ENCODE peak calls at places on chromosomes 6 and 20, in seven cellular contexts. Z is stimulated activated naive CD4-positive, alpha-beta T cell; H is Calu3; L is endothelial cell; Q is D341Med; J is IMR-90; D is HS-27A. C is an unnamed sample.

GRCh38 chr6:74256387-74257180 is 560.6 kb downstream of the CD109 start:
- DNase-seq in Z (no peak), H (peak), L (no peak), Q (no peak), J (peak), D (no peak), C (no peak)

GRCh38 chr20:62356143-62356947 is 10.8 kb downstream of the LAMA5 start:
- DNase-seq in Z (no peak), H (no peak), L (no peak), Q (no peak), J (no peak), D (no peak), C (no peak)

GRCh38 chr6:150686566-150686965 is 86.9 kb downstream of the PLEKHG1 start:
- DNase-seq in Z (no peak), H (no peak), L (no peak), Q (no peak), J (no peak), D (no peak), C (no peak)

GRCh38 chr6:5173862-5174643 is 86.7 kb downstream of the LYRM4 start:
- DNase-seq in Z (peak), H (no peak), L (no peak), Q (no peak), J (peak), D (no peak), C (no peak)

GRCh38 chr20:1345030-1345755 is 16.3 kb upstream of the SDCBP2 start:
- DNase-seq in Z (no peak), H (no peak), L (no peak), Q (no peak), J (no peak), D (no peak), C (no peak)

GRCh38 chr6:88848870-88849269 is 114.5 kb downstream of the RNGTT start:
- DNase-seq in Z (no peak), H (no peak), L (no peak), Q (no peak), J (no peak), D (no peak), C (no peak)

GRCh38 chr6:157233156-157233555 is 90.2 kb downstream of the TMEM242 start:
- DNase-seq in Z (no peak), H (no peak), L (no peak), Q (no peak), J (no peak), D (no peak), C (no peak)

GRCh38 chr6:107956586-107957164 is 1.3 kb downstream of the SEC63 start:
- DNase-seq in Z (no peak), H (no peak), L (no peak), Q (no peak), J (peak), D (no peak), C (no peak)

GRCh38 chr6:65638047-65638831 is 68.8 kb downstream of the EYS start:
- DNase-seq in Z (no peak), H (no peak), L (peak), Q (peak), J (no peak), D (no peak), C (no peak)

GRCh38 chr20:51497542-51498467 is 44.7 kb downstream of the NFATC2 start:
- DNase-seq in Z (peak), H (no peak), L (no peak), Q (no peak), J (peak), D (no peak), C (no peak)

GRCh38 chr20:22449115-22449973 is 135.0 kb downstream of the FOXA2 start:
- DNase-seq in Z (no peak), H (no peak), L (no peak), Q (no peak), J (no peak), D (no peak), C (no peak)

GRCh38 chr20:57211949-57212889 is 54.2 kb downstream of the BMP7 start:
- DNase-seq in Z (no peak), H (peak), L (peak), Q (peak), J (peak), D (no peak), C (peak)

GRCh38 chr6:7176208-7176607 is 68.4 kb downstream of the RREB1 start:
- DNase-seq in Z (no peak), H (no peak), L (no peak), Q (no peak), J (no peak), D (no peak), C (no peak)

GRCh38 chr20:39283464-39283863 is 321.3 kb downstream of the DHX35 start:
- DNase-seq in Z (no peak), H (no peak), L (no peak), Q (no peak), J (no peak), D (no peak), C (no peak)

GRCh38 chr20:47125553-47126373 is 230.7 kb downstream of the ZMYND8 start:
- DNase-seq in Z (no peak), H (peak), L (no peak), Q (peak), J (no peak), D (no peak), C (no peak)

GRCh38 chr20:1651268-1651667 is 6.3 kb downstream of the SIRPG start:
- DNase-seq in Z (no peak), H (no peak), L (no peak), Q (no peak), J (no peak), D (no peak), C (no peak)

GRCh38 chr6:109406196-109406595 is 23.9 kb upstream of the CD164 start:
- DNase-seq in Z (no peak), H (no peak), L (no peak), Q (no peak), J (peak), D (no peak), C (no peak)

GRCh38 chr20:617934-618690 is 8.0 kb upstream of the TCF15 start:
- DNase-seq in Z (no peak), H (no peak), L (no peak), Q (no peak), J (no peak), D (no peak), C (no peak)

GRCh38 chr20:18397090-18397489 is 69.7 kb downstream of the DZANK1 start:
- DNase-seq in Z (no peak), H (no peak), L (no peak), Q (no peak), J (no peak), D (no peak), C (no peak)

GRCh38 chr6:52503853-52504777 is 72.7 kb downstream of the TRAM2 start:
- DNase-seq in Z (no peak), H (peak), L (no peak), Q (peak), J (peak), D (peak), C (peak)

GRCh38 chr20:17281478-17281877 is 54.6 kb downstream of the PCSK2 start:
- DNase-seq in Z (no peak), H (peak), L (peak), Q (peak), J (peak), D (peak), C (no peak)

GRCh38 chr6:88683734-88684133 is 279.7 kb downstream of the RNGTT start:
- DNase-seq in Z (no peak), H (no peak), L (no peak), Q (no peak), J (peak), D (no peak), C (no peak)

GRCh38 chr20:9467995-9468394 is 46.4 kb upstream of the LAMP5 start:
- DNase-seq in Z (no peak), H (peak), L (peak), Q (no peak), J (no peak), D (no peak), C (peak)

GRCh38 chr20:59686404-59687346 is 82.3 kb downstream of the PHACTR3 start:
- DNase-seq in Z (no peak), H (no peak), L (no peak), Q (no peak), J (no peak), D (no peak), C (no peak)

GRCh38 chr20:47300071-47300470 is 56.4 kb downstream of the ZMYND8 start:
- DNase-seq in Z (no peak), H (no peak), L (no peak), Q (no peak), J (peak), D (no peak), C (no peak)

GRCh38 chr6:53928641-53929339 is 134.0 kb downstream of the LRRC1 start:
- DNase-seq in Z (no peak), H (no peak), L (no peak), Q (no peak), J (peak), D (no peak), C (no peak)

GRCh38 chr20:49647509-49647908 is 66.2 kb downstream of the B4GALT5 start:
- DNase-seq in Z (no peak), H (no peak), L (no peak), Q (no peak), J (peak), D (peak), C (no peak)

GRCh38 chr6:116512709-116513108 is 1.3 kb downstream of the CALHM5 start:
- DNase-seq in Z (no peak), H (no peak), L (no peak), Q (no peak), J (no peak), D (no peak), C (no peak)

GRCh38 chr6:166379103-166379586 is 3.6 kb downstream of the MPC1 start:
- DNase-seq in Z (no peak), H (no peak), L (no peak), Q (no peak), J (no peak), D (no peak), C (no peak)

GRCh38 chr6:30847421-30847970 is 36.8 kb upstream of the DDR1 start:
- DNase-seq in Z (no peak), H (no peak), L (no peak), Q (no peak), J (no peak), D (no peak), C (no peak)

GRCh38 chr6:121382467-121383121 is 48.3 kb upstream of the TBC1D32 start:
- DNase-seq in Z (no peak), H (no peak), L (no peak), Q (no peak), J (no peak), D (peak), C (no peak)

GRCh38 chr20:59469266-59470252 is 134.8 kb upstream of the PHACTR3 start:
- DNase-seq in Z (no peak), H (no peak), L (no peak), Q (no peak), J (no peak), D (no peak), C (no peak)

GRCh38 chr6:110430236-110430635 is 14.9 kb upstream of the DDO start:
- DNase-seq in Z (no peak), H (no peak), L (no peak), Q (no peak), J (no peak), D (no peak), C (no peak)

GRCh38 chr20:10061641-10062040 is 26.9 kb downstream of the ANKEF1 start:
- DNase-seq in Z (no peak), H (no peak), L (no peak), Q (no peak), J (no peak), D (no peak), C (no peak)

GRCh38 chr6:150091466-150091865 is 22.5 kb upstream of the ULBP3 start:
- DNase-seq in Z (no peak), H (no peak), L (no peak), Q (no peak), J (no peak), D (no peak), C (no peak)

GRCh38 chr6:79784013-79784753 is 153.1 kb downstream of the SH3BGRL2 start:
- DNase-seq in Z (no peak), H (no peak), L (no peak), Q (no peak), J (no peak), D (no peak), C (no peak)

GRCh38 chr6:4603291-4603690 is 172.9 kb upstream of the CDYL start:
- DNase-seq in Z (no peak), H (peak), L (no peak), Q (no peak), J (peak), D (peak), C (no peak)

GRCh38 chr6:149714442-149714841 is 3.5 kb downstream of the LATS1 start:
- DNase-seq in Z (no peak), H (no peak), L (no peak), Q (no peak), J (no peak), D (no peak), C (no peak)